ENCODE peak calls at places on chromosomes 11 and 22, in six cellular contexts. O, R, W, S, G and J are unnamed samples.
A peak's percentile ranks its signal among the peaks of the same experiment; 100 is the strongest.

GRCh38 chr11:18706330-18707243 is 8.0 kb downstream of the TMEM86A start:
- DNase-seq in O (no peak), R (no peak), W (peak; percentile 74), S (peak; percentile 69), G (peak; percentile 98), J (peak; percentile 50)

GRCh38 chr11:60168306-60168705 is 14.6 kb downstream of the MS4A6A start:
- DNase-seq in O (no peak), R (no peak), W (no peak), S (peak; percentile 14), G (peak; percentile 45), J (no peak)

GRCh38 chr22:27348634-27349033 is 452.9 kb downstream of the MN1 start:
- DNase-seq in O (no peak), R (no peak), W (no peak), S (no peak), G (no peak), J (no peak)

GRCh38 chr11:26993965-26994446 is at the start of gene FIBIN:
- DNase-seq in O (no peak), R (peak; percentile 49), W (peak; percentile 59), S (no peak), G (no peak), J (peak; percentile 58)

GRCh38 chr11:119863236-119863635 is 134.2 kb upstream of the NECTIN1 start:
- DNase-seq in O (no peak), R (no peak), W (no peak), S (no peak), G (no peak), J (no peak)

GRCh38 chr22:50547231-50547851 is 1.6 kb downstream of the KLHDC7B start:
- DNase-seq in O (no peak), R (no peak), W (no peak), S (no peak), G (no peak), J (no peak)

GRCh38 chr11:4123218-4123617 is 28.6 kb downstream of the RRM1 start:
- DNase-seq in O (no peak), R (no peak), W (no peak), S (no peak), G (no peak), J (no peak)

GRCh38 chr11:101127699-101128570 is 1.7 kb downstream of the PGR start:
- DNase-seq in O (no peak), R (peak; percentile 54), W (peak; percentile 67), S (no peak), G (peak; percentile 81), J (peak; percentile 24)

GRCh38 chr11:72446929-72447753 is 12.8 kb upstream of the CLPB start:
- DNase-seq in O (peak; percentile 49), R (no peak), W (no peak), S (peak; percentile 51), G (peak; percentile 90), J (peak; percentile 75)

GRCh38 chr11:102762414-102762813 is 18.0 kb downstream of the MMP10 start:
- DNase-seq in O (no peak), R (no peak), W (no peak), S (no peak), G (no peak), J (peak; percentile 37)

GRCh38 chr11:9972917-9973504 is 309.1 kb downstream of the SWAP70 start:
- DNase-seq in O (peak; percentile 3), R (no peak), W (no peak), S (peak; percentile 72), G (peak; percentile 69), J (peak; percentile 68)

GRCh38 chr11:122038543-122038942 is 77.5 kb downstream of the BLID start:
- DNase-seq in O (no peak), R (no peak), W (no peak), S (no peak), G (no peak), J (peak; percentile 85)

GRCh38 chr11:124394408-124394807 is 4.4 kb downstream of the OR8B3 start:
- DNase-seq in O (no peak), R (no peak), W (no peak), S (no peak), G (peak; percentile 39), J (no peak)

GRCh38 chr11:33027846-33028536 is 11.4 kb upstream of the TCP11L1 start:
- DNase-seq in O (no peak), R (no peak), W (no peak), S (no peak), G (no peak), J (peak; percentile 41)

GRCh38 chr11:111736191-111736590 is 30.0 kb downstream of the PPP2R1B start:
- DNase-seq in O (no peak), R (no peak), W (no peak), S (no peak), G (no peak), J (peak; percentile 69)

GRCh38 chr11:120945042-120945441 is 78.9 kb upstream of the TBCEL start:
- DNase-seq in O (no peak), R (no peak), W (no peak), S (no peak), G (peak; percentile 51), J (no peak)

GRCh38 chr11:3920148-3920852 is 64.8 kb downstream of the STIM1 start:
- DNase-seq in O (no peak), R (no peak), W (no peak), S (peak; percentile 76), G (no peak), J (peak; percentile 40)

GRCh38 chr11:64121637-64122410 is 44.1 kb downstream of the MACROD1 start:
- DNase-seq in O (no peak), R (no peak), W (no peak), S (no peak), G (no peak), J (peak; percentile 89)

GRCh38 chr22:27004434-27004833 is 347.0 kb downstream of the MIAT start:
- DNase-seq in O (no peak), R (no peak), W (no peak), S (no peak), G (no peak), J (no peak)

GRCh38 chr22:49866646-49867045 is 13.0 kb downstream of the ZBED4 start:
- DNase-seq in O (no peak), R (no peak), W (no peak), S (no peak), G (no peak), J (no peak)

GRCh38 chr22:20792966-20793332 is 19.0 kb downstream of the SERPIND1 start:
- DNase-seq in O (no peak), R (no peak), W (no peak), S (no peak), G (no peak), J (peak; percentile 55)

GRCh38 chr22:46803031-46803880 is 40.8 kb downstream of the TBC1D22A start:
- DNase-seq in O (no peak), R (peak; percentile 67), W (peak; percentile 89), S (peak; percentile 81), G (peak; percentile 82), J (peak; percentile 61)

GRCh38 chr11:17805043-17805442 is 70.5 kb downstream of the KCNC1 start:
- DNase-seq in O (no peak), R (no peak), W (no peak), S (no peak), G (no peak), J (no peak)

GRCh38 chr11:57410287-57410686 is 16.6 kb downstream of the SLC43A3 start:
- DNase-seq in O (no peak), R (no peak), W (no peak), S (no peak), G (no peak), J (peak; percentile 59)

GRCh38 chr22:27093422-27093821 is 436.0 kb downstream of the MIAT start:
- DNase-seq in O (no peak), R (no peak), W (no peak), S (no peak), G (no peak), J (no peak)

GRCh38 chr11:57499983-57500461 is 15.5 kb downstream of the SLC43A1 start:
- DNase-seq in O (no peak), R (no peak), W (no peak), S (no peak), G (peak; percentile 44), J (no peak)

GRCh38 chr22:48302657-48303359 is 1524.9 kb downstream of the BRD1 start:
- DNase-seq in O (no peak), R (no peak), W (no peak), S (no peak), G (no peak), J (no peak)

GRCh38 chr11:27976262-27976661 is 131.7 kb downstream of the KIF18A start:
- DNase-seq in O (no peak), R (no peak), W (no peak), S (no peak), G (no peak), J (no peak)

GRCh38 chr11:2196970-2197770 is 25.6 kb upstream of the TH start:
- DNase-seq in O (no peak), R (peak; percentile 86), W (peak; percentile 89), S (peak; percentile 64), G (peak; percentile 95), J (peak; percentile 87)

GRCh38 chr11:93766504-93766903 is 17.6 kb upstream of the MED17 start:
- DNase-seq in O (no peak), R (no peak), W (no peak), S (no peak), G (no peak), J (peak; percentile 42)

GRCh38 chr11:134120143-134120850 is 51.4 kb downstream of the JAM3 start:
- DNase-seq in O (no peak), R (no peak), W (no peak), S (no peak), G (no peak), J (peak; percentile 96)

GRCh38 chr11:94028436-94028835 is 7.3 kb downstream of the HEPHL1 start:
- DNase-seq in O (no peak), R (no peak), W (no peak), S (no peak), G (peak; percentile 32), J (peak; percentile 46)

GRCh38 chr11:1556278-1557167 is 15.5 kb downstream of the DUSP8 start:
- DNase-seq in O (no peak), R (no peak), W (peak; percentile 66), S (no peak), G (no peak), J (no peak)